ENCODE peak calls at places on chromosome 6, in four cellular contexts. One of them, this sample, is unnamed. For H3K4me1, the result is how much of the 10 kb centered on the place peaks cover.

GRCh38 chr6:92906385-92906784 is 513.0 kb downstream of the EPHA7 start:
- DNase-seq in pancreas: no peak
- DNase-seq in OCI-LY7: no peak
- DNase-seq in lower lobe of right lung: no peak
- DNase-seq in this sample: no peak

GRCh38 chr6:141677598-141678211 is 455.0 kb upstream of the GJE1 start:
- DNase-seq in pancreas: no peak
- DNase-seq in lower lobe of right lung: no peak
- DNase-seq in OCI-LY7: peak
- DNase-seq in this sample: no peak

GRCh38 chr6:75863001-75863400 is 114.0 kb downstream of the MYO6 start:
- DNase-seq in pancreas: no peak
- DNase-seq in OCI-LY7: no peak
- DNase-seq in lower lobe of right lung: no peak
- DNase-seq in this sample: no peak

GRCh38 chr6:8182209-8182845 is 80.0 kb upstream of the EEF1E1 start:
- DNase-seq in pancreas: no peak
- DNase-seq in OCI-LY7: no peak
- DNase-seq in lower lobe of right lung: no peak
- DNase-seq in this sample: no peak

GRCh38 chr6:33613146-33613793 is 7.9 kb upstream of the ITPR3 start:
- DNase-seq in lower lobe of right lung: no peak
- DNase-seq in OCI-LY7: no peak
- DNase-seq in pancreas: no peak
- DNase-seq in this sample: no peak

GRCh38 chr6:158764941-158765340 is 54.2 kb downstream of the EZR start:
- DNase-seq in pancreas: no peak
- DNase-seq in lower lobe of right lung: no peak
- DNase-seq in OCI-LY7: no peak
- DNase-seq in this sample: no peak

GRCh38 chr6:487956-488355 is 96.4 kb downstream of the IRF4 start:
- DNase-seq in pancreas: no peak
- DNase-seq in OCI-LY7: no peak
- DNase-seq in lower lobe of right lung: no peak
- DNase-seq in this sample: no peak

GRCh38 chr6:154252676-154253075 is 103.9 kb downstream of the IPCEF1 start:
- DNase-seq in OCI-LY7: no peak
- DNase-seq in pancreas: no peak
- DNase-seq in lower lobe of right lung: no peak
- DNase-seq in this sample: no peak

GRCh38 chr6:56851104-56851503 is 103.8 kb upstream of the BEND6 start:
- DNase-seq in pancreas: no peak
- DNase-seq in lower lobe of right lung: no peak
- DNase-seq in OCI-LY7: no peak
- DNase-seq in this sample: no peak

GRCh38 chr6:33700391-33701050 is 11.0 kb downstream of the UQCC2 start:
- DNase-seq in OCI-LY7: peak
- DNase-seq in lower lobe of right lung: peak
- DNase-seq in pancreas: no peak
- DNase-seq in this sample: peak

GRCh38 chr6:10140824-10141223 is 274.1 kb downstream of the TFAP2A start:
- DNase-seq in lower lobe of right lung: no peak
- DNase-seq in pancreas: no peak
- DNase-seq in OCI-LY7: no peak
- DNase-seq in this sample: no peak

GRCh38 chr6:141153563-141153962 is 979.2 kb upstream of the GJE1 start:
- DNase-seq in pancreas: no peak
- DNase-seq in lower lobe of right lung: no peak
- DNase-seq in OCI-LY7: peak
- DNase-seq in this sample: peak

DNA sequence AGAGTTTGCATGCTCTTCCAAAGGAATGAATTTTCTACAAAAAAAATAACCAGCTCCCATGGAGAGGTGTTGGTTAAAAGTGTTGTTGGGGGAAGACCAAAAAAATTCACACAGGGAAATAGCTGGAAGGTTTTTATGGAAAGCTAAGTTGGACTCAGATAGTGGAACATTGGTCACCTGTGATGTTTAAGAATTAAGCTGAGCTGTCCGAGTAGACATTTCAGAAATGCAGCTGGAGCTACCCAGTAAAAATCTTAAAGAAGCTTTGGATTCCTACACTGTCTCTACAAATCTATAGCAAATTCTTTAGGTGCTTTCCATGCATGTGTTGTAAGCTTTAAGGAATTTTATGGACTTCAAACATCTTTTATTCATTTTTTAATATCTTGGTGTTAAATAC is 155.5 kb downstream of the THBS2 start:
- DNase-seq in lower lobe of right lung: no peak
- DNase-seq in OCI-LY7: no peak
- DNase-seq in pancreas: no peak
- DNase-seq in this sample: no peak
- H3K4me1 ChIP-seq in lower lobe of right lung: under half
- H3K4me1 ChIP-seq in OCI-LY7: under half
- H3K4me1 ChIP-seq in pancreas: under half
- H3K4me1 ChIP-seq in this sample: under half

GRCh38 chr6:29926081-29926794 is 16.1 kb upstream of the HLA-A start:
- DNase-seq in lower lobe of right lung: no peak
- DNase-seq in OCI-LY7: no peak
- DNase-seq in pancreas: peak
- DNase-seq in this sample: no peak

GRCh38 chr6:29924287-29924686 is 18.0 kb upstream of the HLA-A start:
- DNase-seq in lower lobe of right lung: no peak
- DNase-seq in pancreas: no peak
- DNase-seq in OCI-LY7: no peak
- DNase-seq in this sample: no peak

GRCh38 chr6:29926795-29927427 is 15.4 kb upstream of the HLA-A start:
- DNase-seq in lower lobe of right lung: peak
- DNase-seq in OCI-LY7: peak
- DNase-seq in pancreas: peak
- DNase-seq in this sample: peak

GRCh38 chr6:29924731-29925130 is 17.6 kb upstream of the HLA-A start:
- DNase-seq in pancreas: no peak
- DNase-seq in OCI-LY7: no peak
- DNase-seq in lower lobe of right lung: no peak
- DNase-seq in this sample: no peak

GRCh38 chr6:29925341-29926080 is 16.8 kb upstream of the HLA-A start:
- DNase-seq in lower lobe of right lung: no peak
- DNase-seq in pancreas: no peak
- DNase-seq in OCI-LY7: no peak
- DNase-seq in this sample: no peak
- H3K27ac ChIP-seq in lower lobe of right lung: peak
- H3K27ac ChIP-seq in pancreas: no peak
- H3K27ac ChIP-seq in OCI-LY7: no peak
- H3K27ac ChIP-seq in this sample: peak

GRCh38 chr6:129707028-129707427 is 2.9 kb downstream of the ARHGAP18 start:
- DNase-seq in pancreas: no peak
- DNase-seq in OCI-LY7: no peak
- DNase-seq in lower lobe of right lung: no peak
- DNase-seq in this sample: no peak
- H3K4me1 ChIP-seq in pancreas: under half
- H3K4me1 ChIP-seq in OCI-LY7: under half
- H3K4me1 ChIP-seq in lower lobe of right lung: under half
- H3K4me1 ChIP-seq in this sample: under half

GRCh38 chr6:138973481-138974140 is 14.4 kb downstream of the REPS1 start:
- DNase-seq in OCI-LY7: no peak
- DNase-seq in pancreas: no peak
- DNase-seq in lower lobe of right lung: no peak
- DNase-seq in this sample: no peak
- H3K27ac ChIP-seq in OCI-LY7: no peak
- H3K27ac ChIP-seq in pancreas: no peak
- H3K27ac ChIP-seq in lower lobe of right lung: no peak
- H3K27ac ChIP-seq in this sample: no peak

GRCh38 chr6:4906293-4906941 is 97.4 kb downstream of the RPP40 start:
- DNase-seq in lower lobe of right lung: no peak
- DNase-seq in pancreas: no peak
- DNase-seq in OCI-LY7: no peak
- DNase-seq in this sample: peak

GRCh38 chr6:4908062-4908461 is 95.8 kb downstream of the RPP40 start:
- DNase-seq in lower lobe of right lung: no peak
- DNase-seq in pancreas: no peak
- DNase-seq in OCI-LY7: no peak
- DNase-seq in this sample: no peak

GRCh38 chr6:4905858-4906257 is 98.0 kb downstream of the RPP40 start:
- DNase-seq in OCI-LY7: no peak
- DNase-seq in pancreas: no peak
- DNase-seq in lower lobe of right lung: no peak
- DNase-seq in this sample: no peak

GRCh38 chr6:4907602-4908001 is 96.2 kb downstream of the RPP40 start:
- DNase-seq in pancreas: no peak
- DNase-seq in OCI-LY7: no peak
- DNase-seq in lower lobe of right lung: no peak
- DNase-seq in this sample: no peak

DNA sequence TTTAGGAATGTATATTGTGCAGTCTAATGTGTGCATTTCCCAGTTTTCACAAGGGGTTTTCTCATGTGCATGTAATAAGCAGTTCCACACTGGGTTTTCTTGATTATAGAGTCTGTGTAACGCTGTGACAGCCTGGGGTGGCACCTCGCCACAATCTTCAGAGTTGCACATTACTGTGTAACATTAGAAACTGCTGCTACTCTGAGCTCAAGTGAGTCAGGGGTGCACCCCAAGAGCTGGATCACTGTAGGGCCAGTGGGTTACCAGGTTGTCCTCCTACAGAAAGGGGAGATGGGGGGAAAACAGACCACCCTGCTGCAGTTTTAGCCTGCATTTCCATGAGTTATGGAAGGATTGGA is 96.9 kb downstream of the RPP40 start:
- DNase-seq in pancreas: no peak
- DNase-seq in OCI-LY7: no peak
- DNase-seq in lower lobe of right lung: no peak
- DNase-seq in this sample: no peak
- H3K4me1 ChIP-seq in pancreas: under half
- H3K4me1 ChIP-seq in OCI-LY7: under half
- H3K4me1 ChIP-seq in lower lobe of right lung: under half
- H3K4me1 ChIP-seq in this sample: under half

GRCh38 chr6:117459447-117459944 is 23.0 kb upstream of the DCBLD1 start:
- DNase-seq in pancreas: no peak
- DNase-seq in OCI-LY7: no peak
- DNase-seq in lower lobe of right lung: no peak
- DNase-seq in this sample: no peak

GRCh38 chr6:117456255-117456654 is 26.2 kb upstream of the DCBLD1 start:
- DNase-seq in pancreas: no peak
- DNase-seq in lower lobe of right lung: no peak
- DNase-seq in OCI-LY7: no peak
- DNase-seq in this sample: no peak

GRCh38 chr6:117451607-117452164 is 25.9 kb upstream of the ROS1 start:
- DNase-seq in pancreas: no peak
- DNase-seq in OCI-LY7: no peak
- DNase-seq in lower lobe of right lung: no peak
- DNase-seq in this sample: no peak

DNA sequence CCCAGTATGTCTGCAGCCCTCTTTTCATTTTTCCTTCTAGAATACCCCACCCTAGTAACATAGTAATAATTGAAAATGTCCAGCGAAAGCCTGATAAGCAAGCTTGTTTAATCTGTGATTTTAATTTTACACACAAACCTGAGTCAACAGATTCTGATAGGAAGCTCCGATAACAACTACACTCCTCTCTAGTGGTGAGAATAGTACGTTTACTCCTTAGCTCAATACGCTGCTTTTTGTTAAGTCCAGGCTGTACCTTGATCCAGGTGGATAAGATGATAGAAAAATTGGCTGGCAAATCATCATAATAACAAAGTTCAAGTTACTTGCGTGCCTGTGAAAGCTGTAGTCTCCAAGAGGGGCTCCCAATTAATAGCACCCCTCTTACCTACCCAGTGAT is 25.5 kb upstream of the DCBLD1 start:
- DNase-seq in OCI-LY7: no peak
- DNase-seq in pancreas: no peak
- DNase-seq in lower lobe of right lung: no peak
- DNase-seq in this sample: no peak
- H3K27ac ChIP-seq in OCI-LY7: no peak
- H3K27ac ChIP-seq in pancreas: no peak
- H3K27ac ChIP-seq in lower lobe of right lung: no peak
- H3K27ac ChIP-seq in this sample: no peak

DNA sequence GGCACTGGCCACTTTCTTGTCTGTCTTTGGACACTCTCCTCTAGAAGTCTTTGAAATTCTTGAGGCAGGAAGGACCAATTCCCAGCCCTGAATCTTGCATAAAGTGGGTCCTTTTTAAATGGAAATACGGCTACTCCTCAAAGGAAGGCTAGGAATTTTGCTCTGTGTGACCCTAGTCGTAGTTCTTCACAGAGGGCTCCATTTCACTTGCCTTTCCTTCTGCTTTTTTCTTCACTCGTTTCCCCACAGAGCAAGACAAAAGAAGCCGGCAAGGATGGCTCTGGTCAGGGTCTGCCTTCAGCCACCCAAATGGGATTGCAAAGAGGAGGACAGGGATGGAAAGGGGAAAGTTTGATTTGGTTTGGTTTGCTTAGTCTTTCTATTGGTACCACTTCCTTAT is 25.8 kb downstream of the HLA-E start:
- DNase-seq in pancreas: no peak
- DNase-seq in lower lobe of right lung: no peak
- DNase-seq in OCI-LY7: no peak
- DNase-seq in this sample: no peak
- H3K4me1 ChIP-seq in pancreas: under half
- H3K4me1 ChIP-seq in lower lobe of right lung: under half
- H3K4me1 ChIP-seq in OCI-LY7: under half
- H3K4me1 ChIP-seq in this sample: under half

This sample was measured in naive thymus-derived CD4-positive, alpha-beta T cell.